ENCODE peak calls at places on chromosome 21, in seven cellular contexts. One of them, this sample, is unnamed.

GRCh38 chr21:36156815-36157670 is at the start of gene DOP1B:
- DNase-seq in SK-N-SH: no peak
- DNase-seq in HCT116: no peak
- DNase-seq in GM12878: no peak
- DNase-seq in Panc1: no peak
- DNase-seq in K562: peak
- DNase-seq in HepG2: no peak
- DNase-seq in this sample: no peak

GRCh38 chr21:38878394-38879179 is 72.9 kb downstream of the ETS2 start:
- DNase-seq in SK-N-SH: no peak
- DNase-seq in HCT116: no peak
- DNase-seq in GM12878: no peak
- DNase-seq in Panc1: no peak
- DNase-seq in K562: no peak
- DNase-seq in HepG2: no peak
- DNase-seq in this sample: no peak

GRCh38 chr21:44484498-44485253 is 29.4 kb downstream of the LRRC3 start:
- DNase-seq in SK-N-SH: peak
- DNase-seq in HCT116: no peak
- DNase-seq in GM12878: no peak
- DNase-seq in Panc1: no peak
- DNase-seq in K562: no peak
- DNase-seq in HepG2: peak
- DNase-seq in this sample: no peak

GRCh38 chr21:32403201-32403701 is 9.3 kb upstream of the EVA1C start:
- DNase-seq in SK-N-SH: peak
- DNase-seq in HCT116: no peak
- DNase-seq in GM12878: peak
- DNase-seq in Panc1: no peak
- DNase-seq in K562: peak
- DNase-seq in HepG2: peak
- DNase-seq in this sample: peak

GRCh38 chr21:19522384-19522783 is 1118.8 kb upstream of the TMPRSS15 start:
- DNase-seq in SK-N-SH: no peak
- DNase-seq in HCT116: no peak
- DNase-seq in GM12878: no peak
- DNase-seq in Panc1: no peak
- DNase-seq in K562: no peak
- DNase-seq in HepG2: no peak
- DNase-seq in this sample: no peak

GRCh38 chr21:41199588-41199987 is 31.6 kb downstream of the BACE2 start:
- DNase-seq in SK-N-SH: no peak
- DNase-seq in HCT116: no peak
- DNase-seq in GM12878: no peak
- DNase-seq in Panc1: no peak
- DNase-seq in K562: no peak
- DNase-seq in HepG2: no peak
- DNase-seq in this sample: no peak

GRCh38 chr21:26833460-26833939 is 11.7 kb downstream of the ADAMTS1 start:
- DNase-seq in SK-N-SH: no peak
- DNase-seq in HCT116: no peak
- DNase-seq in GM12878: no peak
- DNase-seq in Panc1: no peak
- DNase-seq in K562: no peak
- DNase-seq in HepG2: no peak
- DNase-seq in this sample: no peak

GRCh38 chr21:27047331-27048314 is 80.7 kb upstream of the ADAMTS5 start:
- DNase-seq in SK-N-SH: no peak
- DNase-seq in HCT116: no peak
- DNase-seq in GM12878: no peak
- DNase-seq in Panc1: no peak
- DNase-seq in K562: no peak
- DNase-seq in HepG2: no peak
- DNase-seq in this sample: no peak

GRCh38 chr21:38859852-38860251 is 54.1 kb downstream of the ETS2 start:
- DNase-seq in SK-N-SH: no peak
- DNase-seq in HCT116: no peak
- DNase-seq in GM12878: no peak
- DNase-seq in Panc1: no peak
- DNase-seq in K562: no peak
- DNase-seq in HepG2: no peak
- DNase-seq in this sample: no peak

GRCh38 chr21:35102488-35103407 is 53.6 kb upstream of the RUNX1 start:
- DNase-seq in SK-N-SH: no peak
- DNase-seq in HCT116: no peak
- DNase-seq in GM12878: no peak
- DNase-seq in Panc1: no peak
- DNase-seq in K562: peak
- DNase-seq in HepG2: peak
- DNase-seq in this sample: no peak

GRCh38 chr21:44377922-44378645 is 24.7 kb downstream of the TRPM2 start:
- DNase-seq in SK-N-SH: peak
- DNase-seq in HCT116: no peak
- DNase-seq in GM12878: no peak
- DNase-seq in Panc1: no peak
- DNase-seq in K562: no peak
- DNase-seq in HepG2: no peak
- DNase-seq in this sample: no peak

GRCh38 chr21:33578959-33579542 is 9.4 kb downstream of the DONSON start:
- DNase-seq in SK-N-SH: no peak
- DNase-seq in HCT116: no peak
- DNase-seq in GM12878: no peak
- DNase-seq in Panc1: no peak
- DNase-seq in K562: no peak
- DNase-seq in HepG2: no peak
- DNase-seq in this sample: no peak

GRCh38 chr21:14383596-14384210 is 757 bp upstream of the HSPA13 start:
- DNase-seq in SK-N-SH: no peak
- DNase-seq in HCT116: no peak
- DNase-seq in GM12878: peak
- DNase-seq in Panc1: no peak
- DNase-seq in K562: no peak
- DNase-seq in HepG2: no peak
- DNase-seq in this sample: no peak

GRCh38 chr21:39518845-39519205 is 67.1 kb downstream of the SH3BGR start:
- DNase-seq in SK-N-SH: no peak
- DNase-seq in HCT116: no peak
- DNase-seq in GM12878: no peak
- DNase-seq in Panc1: no peak
- DNase-seq in K562: no peak
- DNase-seq in HepG2: no peak
- DNase-seq in this sample: no peak

GRCh38 chr21:16037386-16037785 is 307.6 kb downstream of the USP25 start:
- DNase-seq in SK-N-SH: no peak
- DNase-seq in HCT116: no peak
- DNase-seq in GM12878: no peak
- DNase-seq in Panc1: no peak
- DNase-seq in K562: no peak
- DNase-seq in HepG2: no peak
- DNase-seq in this sample: no peak

GRCh38 chr21:39444406-39445145 is 1.0 kb downstream of the LCA5L start:
- DNase-seq in SK-N-SH: peak
- DNase-seq in HCT116: no peak
- DNase-seq in GM12878: no peak
- DNase-seq in Panc1: no peak
- DNase-seq in K562: peak
- DNase-seq in HepG2: no peak
- DNase-seq in this sample: no peak

GRCh38 chr21:42382915-42383314 is 12.9 kb downstream of the TMPRSS3 start:
- DNase-seq in SK-N-SH: no peak
- DNase-seq in HCT116: no peak
- DNase-seq in GM12878: no peak
- DNase-seq in Panc1: no peak
- DNase-seq in K562: no peak
- DNase-seq in HepG2: no peak
- DNase-seq in this sample: no peak
- TF ChIP-seq SIN3A in SK-N-SH: no peak
- TF ChIP-seq SIN3A in HCT116: no peak
- TF ChIP-seq SIN3A in GM12878: no peak
- TF ChIP-seq SIN3A in Panc1: no peak
- TF ChIP-seq SIN3A in K562: no peak
- TF ChIP-seq SIN3A in HepG2: no peak
- TF ChIP-seq SIN3A in this sample: no peak

GRCh38 chr21:37230632-37231246 is 36.4 kb downstream of the VPS26C start:
- DNase-seq in SK-N-SH: no peak
- DNase-seq in HCT116: no peak
- DNase-seq in GM12878: no peak
- DNase-seq in Panc1: no peak
- DNase-seq in K562: no peak
- DNase-seq in HepG2: no peak
- DNase-seq in this sample: no peak
- TF ChIP-seq SIN3A in SK-N-SH: no peak
- TF ChIP-seq SIN3A in HCT116: no peak
- TF ChIP-seq SIN3A in GM12878: no peak
- TF ChIP-seq SIN3A in Panc1: no peak
- TF ChIP-seq SIN3A in K562: no peak
- TF ChIP-seq SIN3A in HepG2: no peak
- TF ChIP-seq SIN3A in this sample: no peak

GRCh38 chr21:46002841-46003574 is 21.4 kb downstream of the COL6A1 start:
- DNase-seq in SK-N-SH: no peak
- DNase-seq in HCT116: no peak
- DNase-seq in GM12878: no peak
- DNase-seq in Panc1: no peak
- DNase-seq in K562: no peak
- DNase-seq in HepG2: no peak
- DNase-seq in this sample: peak

GRCh38 chr21:46005481-46005881 is 23.9 kb downstream of the COL6A1 start:
- DNase-seq in SK-N-SH: peak
- DNase-seq in HCT116: no peak
- DNase-seq in GM12878: no peak
- DNase-seq in Panc1: no peak
- DNase-seq in K562: no peak
- DNase-seq in HepG2: no peak
- DNase-seq in this sample: no peak

GRCh38 chr21:46003575-46004007 is 22.0 kb downstream of the COL6A1 start:
- DNase-seq in SK-N-SH: no peak
- DNase-seq in HCT116: no peak
- DNase-seq in GM12878: no peak
- DNase-seq in Panc1: no peak
- DNase-seq in K562: no peak
- DNase-seq in HepG2: no peak
- DNase-seq in this sample: no peak

GRCh38 chr21:46005081-46005480 is 23.5 kb downstream of the COL6A1 start:
- DNase-seq in SK-N-SH: peak
- DNase-seq in HCT116: no peak
- DNase-seq in GM12878: no peak
- DNase-seq in Panc1: no peak
- DNase-seq in K562: no peak
- DNase-seq in HepG2: no peak
- DNase-seq in this sample: peak

DNA sequence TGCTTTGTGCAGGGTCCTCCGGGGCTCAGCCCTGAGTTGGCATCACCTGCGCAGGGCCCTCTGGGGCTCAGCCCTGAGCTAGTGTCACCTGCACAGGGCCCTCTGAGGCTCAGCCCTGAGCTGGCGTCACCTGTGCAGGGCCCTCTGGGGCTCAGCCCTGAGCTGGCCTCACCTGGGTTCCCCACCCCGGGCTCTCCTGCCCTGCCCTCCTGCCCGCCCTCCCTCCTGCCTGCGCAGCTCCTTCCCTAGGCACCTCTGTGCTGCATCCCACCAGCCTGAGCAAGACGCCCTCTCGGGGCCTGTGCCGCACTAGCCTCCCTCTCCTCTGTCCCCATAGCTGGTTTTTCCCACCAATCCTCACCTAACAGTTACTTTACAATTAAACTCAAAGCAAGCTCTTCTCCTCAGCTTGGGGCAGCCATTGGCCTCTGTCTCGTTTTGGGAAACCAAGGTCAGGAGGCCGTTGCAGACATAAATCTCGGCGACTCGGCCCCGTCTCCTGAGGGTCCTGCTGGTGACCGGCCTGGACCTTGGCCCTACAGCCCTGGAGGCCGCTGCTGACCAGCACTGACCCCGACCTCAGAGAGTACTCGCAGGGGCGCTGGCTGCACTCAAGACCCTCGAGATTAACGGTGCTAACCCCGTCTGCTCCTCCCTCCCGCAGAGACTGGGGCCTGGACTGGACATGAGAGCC is 22.7 kb downstream of the COL6A1 start:
- DNase-seq in SK-N-SH: no peak
- DNase-seq in HCT116: no peak
- DNase-seq in GM12878: no peak
- DNase-seq in Panc1: no peak
- DNase-seq in K562: no peak
- DNase-seq in HepG2: no peak
- DNase-seq in this sample: peak
- TF ChIP-seq SIN3A in SK-N-SH: no peak
- TF ChIP-seq SIN3A in HCT116: no peak
- TF ChIP-seq SIN3A in GM12878: no peak
- TF ChIP-seq SIN3A in Panc1: no peak
- TF ChIP-seq SIN3A in K562: no peak
- TF ChIP-seq SIN3A in HepG2: no peak
- TF ChIP-seq SIN3A in this sample: no peak

GRCh38 chr21:31349208-31349607 is 5.1 kb upstream of the TIAM1 start:
- DNase-seq in SK-N-SH: no peak
- DNase-seq in HCT116: no peak
- DNase-seq in GM12878: no peak
- DNase-seq in Panc1: no peak
- DNase-seq in K562: no peak
- DNase-seq in HepG2: no peak
- DNase-seq in this sample: no peak

GRCh38 chr21:31343680-31344480 is at the start of gene TIAM1:
- DNase-seq in SK-N-SH: peak
- DNase-seq in HCT116: no peak
- DNase-seq in GM12878: no peak
- DNase-seq in Panc1: no peak
- DNase-seq in K562: no peak
- DNase-seq in HepG2: no peak
- DNase-seq in this sample: peak

GRCh38 chr21:31348188-31348587 is 4.1 kb upstream of the TIAM1 start:
- DNase-seq in SK-N-SH: no peak
- DNase-seq in HCT116: no peak
- DNase-seq in GM12878: no peak
- DNase-seq in Panc1: no peak
- DNase-seq in K562: no peak
- DNase-seq in HepG2: no peak
- DNase-seq in this sample: no peak

GRCh38 chr21:31346256-31346821 is 2.3 kb upstream of the TIAM1 start:
- DNase-seq in SK-N-SH: no peak
- DNase-seq in HCT116: no peak
- DNase-seq in GM12878: no peak
- DNase-seq in Panc1: no peak
- DNase-seq in K562: no peak
- DNase-seq in HepG2: no peak
- DNase-seq in this sample: no peak

DNA sequence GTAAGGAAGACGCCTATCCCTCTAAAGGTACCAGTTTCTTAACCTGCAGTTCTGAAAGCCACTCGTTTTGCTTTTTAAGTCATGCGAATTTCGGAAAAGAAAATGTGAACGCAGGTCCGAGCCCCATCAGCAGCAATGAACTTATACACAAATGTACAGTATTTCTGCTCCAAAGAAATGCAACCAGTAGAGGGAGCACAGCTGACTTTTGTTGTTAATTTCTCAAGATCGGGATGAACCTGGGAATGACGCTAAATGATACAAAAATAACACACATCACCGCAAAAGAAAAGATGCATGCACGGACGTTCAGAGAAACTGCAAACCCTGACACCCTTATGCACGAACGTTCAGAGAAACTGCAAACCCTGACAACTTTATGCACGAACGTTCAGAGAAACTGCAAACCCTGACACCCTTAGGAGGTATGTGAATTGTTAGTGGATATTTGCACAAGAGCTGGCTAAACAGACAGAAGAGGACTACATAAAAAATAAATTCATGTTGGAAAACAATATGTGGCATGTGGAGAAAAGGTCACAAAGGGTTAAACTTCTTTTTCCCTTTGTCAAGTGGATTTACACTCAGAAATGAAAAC is 3.5 kb upstream of the TIAM1 start:
- DNase-seq in SK-N-SH: peak
- DNase-seq in HCT116: no peak
- DNase-seq in GM12878: no peak
- DNase-seq in Panc1: no peak
- DNase-seq in K562: peak
- DNase-seq in HepG2: peak
- DNase-seq in this sample: no peak
- TF ChIP-seq SIN3A in SK-N-SH: no peak
- TF ChIP-seq SIN3A in HCT116: no peak
- TF ChIP-seq SIN3A in GM12878: no peak
- TF ChIP-seq SIN3A in Panc1: no peak
- TF ChIP-seq SIN3A in K562: no peak
- TF ChIP-seq SIN3A in HepG2: no peak
- TF ChIP-seq SIN3A in this sample: no peak

This sample was measured in H1.